ENCODE peak calls at places on chromosome 19, in six cellular contexts. One of them, this sample, is unnamed.

GRCh38 chr19:449916-450315 is 10.9 kb downstream of the SHC2 start:
- DNase-seq in AG04450: no peak
- DNase-seq in D341Med: no peak
- DNase-seq in stromal cell of bone marrow: no peak
- DNase-seq in SK-MEL-5: no peak
- DNase-seq in ACHN: no peak
- DNase-seq in this sample: no peak

GRCh38 chr19:52369463-52370340 is at the start of gene ZNF880:
- DNase-seq in AG04450: peak
- DNase-seq in D341Med: peak
- DNase-seq in stromal cell of bone marrow: peak
- DNase-seq in SK-MEL-5: peak
- DNase-seq in ACHN: no peak
- DNase-seq in this sample: peak

GRCh38 chr19:42279902-42280760 is 11.1 kb downstream of the CIC start:
- DNase-seq in AG04450: peak
- DNase-seq in D341Med: peak
- DNase-seq in stromal cell of bone marrow: peak
- DNase-seq in SK-MEL-5: peak
- DNase-seq in ACHN: peak
- DNase-seq in this sample: peak

GRCh38 chr19:30419581-30420180 is 47.5 kb downstream of the ZNF536 start:
- DNase-seq in AG04450: no peak
- DNase-seq in D341Med: no peak
- DNase-seq in stromal cell of bone marrow: no peak
- DNase-seq in SK-MEL-5: peak
- DNase-seq in ACHN: no peak
- DNase-seq in this sample: no peak

GRCh38 chr19:44939668-44940067 is 2.4 kb upstream of the APOC4 start:
- DNase-seq in AG04450: no peak
- DNase-seq in D341Med: no peak
- DNase-seq in stromal cell of bone marrow: no peak
- DNase-seq in SK-MEL-5: no peak
- DNase-seq in ACHN: no peak
- DNase-seq in this sample: no peak

GRCh38 chr19:54431255-54431838 is 16.1 kb downstream of the TTYH1 start:
- DNase-seq in AG04450: no peak
- DNase-seq in D341Med: no peak
- DNase-seq in stromal cell of bone marrow: no peak
- DNase-seq in SK-MEL-5: no peak
- DNase-seq in ACHN: peak
- DNase-seq in this sample: no peak

GRCh38 chr19:7246601-7247000 is 47.6 kb downstream of the INSR start:
- DNase-seq in AG04450: no peak
- DNase-seq in D341Med: no peak
- DNase-seq in stromal cell of bone marrow: no peak
- DNase-seq in SK-MEL-5: no peak
- DNase-seq in ACHN: no peak
- DNase-seq in this sample: no peak

GRCh38 chr19:55340784-55341147 is 1.1 kb downstream of the KMT5C start:
- DNase-seq in AG04450: no peak
- DNase-seq in D341Med: peak
- DNase-seq in stromal cell of bone marrow: no peak
- DNase-seq in SK-MEL-5: no peak
- DNase-seq in ACHN: peak
- DNase-seq in this sample: no peak

GRCh38 chr19:2798733-2799132 is 13.4 kb downstream of the THOP1 start:
- DNase-seq in AG04450: no peak
- DNase-seq in D341Med: no peak
- DNase-seq in stromal cell of bone marrow: no peak
- DNase-seq in SK-MEL-5: no peak
- DNase-seq in ACHN: no peak
- DNase-seq in this sample: no peak

GRCh38 chr19:44212865-44213346 is 574 bp downstream of the ZNF227 start:
- DNase-seq in AG04450: no peak
- DNase-seq in D341Med: peak
- DNase-seq in stromal cell of bone marrow: peak
- DNase-seq in SK-MEL-5: peak
- DNase-seq in ACHN: peak
- DNase-seq in this sample: no peak

GRCh38 chr19:49887037-49887652 is 9.5 kb downstream of the IL4I1 start:
- DNase-seq in AG04450: no peak
- DNase-seq in D341Med: no peak
- DNase-seq in stromal cell of bone marrow: no peak
- DNase-seq in SK-MEL-5: no peak
- DNase-seq in ACHN: no peak
- DNase-seq in this sample: no peak